ENCODE peak calls at places on chromosomes 13 and 19, in seven cellular contexts. G, O, V, E, L, C and B are unnamed samples.
A peak's percentile ranks its signal among the peaks of the same experiment; 100 is the strongest.

GRCh38 chr19:40365613-40366401 is 17.3 kb downstream of the PLD3 start:
- DNase-seq in O (peak; percentile 87), C (peak; percentile 93), L (peak; percentile 86), E (peak; percentile 16), V (peak; percentile 39), G (peak; percentile 10), B (peak; percentile 44)

GRCh38 chr19:48644839-48645651 is 942 bp downstream of the CA11 start:
- DNase-seq in E (peak; percentile 81), V (peak; percentile 75), L (peak; percentile 85), C (no peak), O (peak; percentile 82), G (peak; percentile 72), B (peak; percentile 64)

GRCh38 chr19:43751466-43752220 is 3.1 kb downstream of the SMG9 start:
- DNase-seq in O (no peak), E (peak; percentile 77), V (no peak), C (no peak), G (no peak), L (no peak), B (peak; percentile 70)

GRCh38 chr19:17107546-17108452 is 32.2 kb downstream of the MYO9B start:
- DNase-seq in G (no peak), L (peak; percentile 84), C (peak; percentile 90), V (no peak), E (peak; percentile 99), O (peak; percentile 54), B (peak; percentile 98)

GRCh38 chr19:39372047-39372802 is 18.7 kb downstream of the PAF1 start:
- DNase-seq in V (no peak), O (peak; percentile 83), L (peak; percentile 91), E (peak; percentile 96), C (no peak), G (no peak), B (peak; percentile 99)

GRCh38 chr13:79680485-79680884 is 199.5 kb downstream of the NDFIP2 start:
- DNase-seq in V (no peak), O (no peak), E (no peak), G (no peak), L (no peak), C (no peak), B (no peak)

GRCh38 chr13:35768551-35768950 is 292.1 kb upstream of the MAB21L1 start:
- DNase-seq in C (no peak), O (no peak), L (no peak), V (no peak), G (no peak), E (no peak), B (peak; percentile 97)

GRCh38 chr13:100495455-100495854 is 93.1 kb downstream of the GGACT start:
- DNase-seq in E (no peak), C (no peak), L (no peak), G (no peak), O (no peak), V (no peak), B (no peak)

GRCh38 chr19:48819366-48819816 is 8.6 kb upstream of the BCAT2 start:
- DNase-seq in E (peak; percentile 92), V (no peak), C (no peak), O (peak; percentile 78), L (peak; percentile 86), G (no peak), B (peak; percentile 97)

GRCh38 chr19:51595190-51595589 is 24.1 kb downstream of the ZNF175 start:
- DNase-seq in C (peak; percentile 68), O (no peak), V (no peak), E (no peak), L (no peak), G (no peak), B (no peak)

GRCh38 chr19:9144920-9145319 is 4.7 kb downstream of the ZNF317 start:
- DNase-seq in O (no peak), C (no peak), E (peak; percentile 21), V (no peak), L (no peak), G (no peak), B (peak; percentile 1)

GRCh38 chr19:40392894-40393517 is 3.0 kb upstream of the HIPK4 start:
- DNase-seq in L (no peak), C (no peak), V (no peak), E (no peak), G (no peak), O (no peak), B (no peak)

GRCh38 chr13:76307157-76307556 is 579.0 kb downstream of the KCTD12 start:
- DNase-seq in C (no peak), O (no peak), E (no peak), L (no peak), V (no peak), G (no peak), B (no peak)

GRCh38 chr13:20274466-20274865 is 42.3 kb upstream of the GJB6 start:
- DNase-seq in G (no peak), C (no peak), V (no peak), E (no peak), L (no peak), O (no peak), B (no peak)

GRCh38 chr19:38417544-38418506 is 8.2 kb downstream of the RASGRP4 start:
- DNase-seq in O (no peak), C (no peak), L (peak; percentile 72), E (peak; percentile 46), V (peak; percentile 50), G (peak; percentile 52), B (no peak)